ENCODE peak calls at places on chromosomes 2 and 18, in eight cellular contexts. E is B cell, K is AG09319, T is RWPE1, D is AG10803, G is HL-60, F is HCT116, I is IMR-90. B is an unnamed sample.

GRCh38 chr18:77733292-77733903 is 483.8 kb downstream of the GALR1 start:
- DNase-seq in E (no peak), K (no peak), T (no peak), D (no peak), G (no peak), F (no peak), I (no peak), B (no peak)

GRCh38 chr2:181389524-181389923 is 67.7 kb upstream of the ITGA4 start:
- DNase-seq in E (no peak), K (no peak), T (no peak), D (peak), G (no peak), F (no peak), I (no peak), B (no peak)

GRCh38 chr2:136255648-136256461 is 137.9 kb upstream of the CXCR4 start:
- DNase-seq in E (peak), K (no peak), T (no peak), D (no peak), G (peak), F (no peak), I (no peak), B (no peak)

GRCh38 chr2:222609391-222609790 is 46.5 kb downstream of the FARSB start:
- DNase-seq in E (no peak), K (no peak), T (no peak), D (peak), G (peak), F (no peak), I (peak), B (no peak)

GRCh38 chr2:129859141-129859540 is 120.3 kb upstream of the RAB6C start:
- DNase-seq in E (no peak), K (no peak), T (no peak), D (no peak), G (no peak), F (no peak), I (no peak), B (no peak)

GRCh38 chr2:163667064-163667887 is 68.5 kb downstream of the FIGN start:
- DNase-seq in E (no peak), K (peak), T (peak), D (peak), G (no peak), F (no peak), I (peak), B (no peak)

GRCh38 chr2:224178085-224178484 is 139.0 kb upstream of the SERPINE2 start:
- DNase-seq in E (no peak), K (no peak), T (peak), D (no peak), G (no peak), F (no peak), I (peak), B (no peak)

GRCh38 chr2:72864500-72864899 is 22.7 kb upstream of the SPR start:
- DNase-seq in E (no peak), K (no peak), T (peak), D (peak), G (no peak), F (no peak), I (peak), B (no peak)

GRCh38 chr18:51342815-51343214 is 145.3 kb upstream of the MEX3C start:
- DNase-seq in E (no peak), K (no peak), T (peak), D (no peak), G (no peak), F (no peak), I (peak), B (no peak)

DNA sequence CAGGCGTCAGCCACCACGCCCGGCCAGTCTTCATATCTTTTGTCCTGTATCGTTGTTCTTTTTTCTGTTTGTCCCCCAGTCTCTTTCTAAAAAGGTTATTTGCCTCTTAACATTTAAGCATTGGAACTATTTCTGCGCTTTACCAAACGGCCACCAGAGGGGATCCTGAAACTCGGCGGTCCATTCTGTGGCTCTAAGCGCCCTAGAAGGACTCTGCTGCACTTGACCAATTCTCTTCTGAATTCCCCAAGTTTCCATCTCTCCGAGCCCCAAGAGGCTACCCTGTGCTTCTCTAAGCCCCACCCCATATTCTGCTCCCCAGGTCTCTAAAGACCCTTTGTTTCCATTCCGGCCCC is 33.1 kb upstream of the REG3G start:
- DNase-seq in E (no peak), K (no peak), T (peak), D (no peak), G (peak), F (no peak), I (no peak), B (no peak)
- TF ChIP-seq CTCF in E (no peak), K (no peak), T (no peak), D (no peak), G (no peak), F (no peak), I (peak), B (peak)

GRCh38 chr18:5728566-5728965 is 166.8 kb downstream of the TMEM200C start:
- DNase-seq in E (no peak), K (no peak), T (no peak), D (no peak), G (no peak), F (no peak), I (no peak), B (no peak)
- TF ChIP-seq CTCF in E (no peak), K (no peak), T (no peak), D (no peak), G (no peak), F (no peak), I (no peak), B (no peak)

GRCh38 chr2:226116346-226116745 is 683.3 kb downstream of the IRS1 start:
- DNase-seq in E (no peak), K (no peak), T (no peak), D (no peak), G (no peak), F (no peak), I (no peak), B (no peak)

GRCh38 chr2:226115832-226116200 is 683.8 kb downstream of the IRS1 start:
- DNase-seq in E (no peak), K (no peak), T (no peak), D (no peak), G (no peak), F (no peak), I (no peak), B (no peak)

GRCh38 chr2:226115102-226115831 is 684.4 kb downstream of the IRS1 start:
- DNase-seq in E (no peak), K (peak), T (peak), D (peak), G (no peak), F (peak), I (peak), B (no peak)

GRCh38 chr2:226117506-226118065 is 682.0 kb downstream of the IRS1 start:
- DNase-seq in E (no peak), K (no peak), T (no peak), D (no peak), G (no peak), F (no peak), I (peak), B (no peak)

GRCh38 chr2:226114436-226114835 is 685.2 kb downstream of the IRS1 start:
- DNase-seq in E (no peak), K (no peak), T (no peak), D (no peak), G (no peak), F (peak), I (no peak), B (no peak)
- TF ChIP-seq CTCF in E (no peak), K (no peak), T (no peak), D (no peak), G (no peak), F (peak), I (no peak), B (no peak)

DNA sequence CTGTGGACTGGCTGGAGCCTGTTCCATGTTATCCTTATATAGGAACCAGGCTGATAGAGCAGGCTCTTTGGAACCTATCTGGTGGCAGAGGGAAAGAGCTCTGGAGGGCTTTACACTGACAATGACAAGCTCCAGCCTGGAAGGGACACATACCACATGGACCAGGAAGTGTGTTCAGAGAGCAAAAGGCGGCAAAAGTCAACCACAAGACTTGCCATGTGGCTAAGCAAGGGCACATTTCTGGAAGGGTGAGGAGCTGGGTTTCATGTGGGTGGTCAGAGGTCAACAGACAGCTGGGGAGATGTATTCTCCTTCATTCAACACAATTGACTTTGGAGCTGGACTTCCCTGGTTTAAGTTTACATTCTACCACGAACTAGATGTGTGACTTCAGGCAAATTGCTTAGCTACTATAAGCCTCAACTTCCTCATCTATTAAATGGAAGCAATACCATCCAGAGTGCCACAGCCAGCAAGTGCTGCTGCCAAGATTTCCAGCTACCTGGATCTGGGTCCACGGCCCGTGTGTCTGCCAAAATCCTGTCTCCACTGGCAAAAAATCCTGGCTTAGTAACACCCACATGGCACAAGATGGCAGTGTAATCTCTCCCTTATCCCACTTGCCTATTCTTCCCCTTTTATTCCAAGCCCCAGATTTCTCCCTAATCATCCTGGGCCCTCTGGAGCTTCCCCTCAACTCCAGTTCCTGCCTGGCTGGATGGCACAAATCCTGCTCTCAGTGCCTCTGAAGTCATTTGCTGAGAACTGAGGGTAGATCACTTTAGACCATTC is 325.3 kb downstream of the DYSF start:
- DNase-seq in E (no peak), K (no peak), T (no peak), D (no peak), G (no peak), F (no peak), I (no peak), B (no peak)
- TF ChIP-seq CTCF in E (no peak), K (no peak), T (no peak), D (peak), G (no peak), F (peak), I (no peak), B (peak)

DNA sequence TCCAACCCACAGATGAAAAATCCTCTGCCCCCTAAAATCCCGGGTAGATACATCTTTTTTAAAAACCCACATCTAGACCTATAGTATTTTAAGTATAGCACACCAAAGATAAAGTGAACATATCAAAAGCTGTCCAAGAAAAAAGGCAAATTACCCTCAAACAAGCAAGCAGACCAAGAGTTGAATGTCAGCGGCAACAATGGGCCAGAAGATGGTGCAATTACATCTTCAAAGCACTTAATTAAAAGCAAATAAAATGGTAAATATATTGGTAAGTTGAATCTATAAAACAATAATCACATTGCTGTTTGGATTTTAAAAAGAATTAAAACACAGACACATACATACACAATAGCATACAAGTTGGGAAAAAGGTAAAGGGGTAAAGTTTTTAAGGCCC is 98.5 kb downstream of the MYOM1 start:
- DNase-seq in E (no peak), K (no peak), T (no peak), D (no peak), G (no peak), F (no peak), I (no peak), B (no peak)
- TF ChIP-seq CTCF in E (no peak), K (no peak), T (no peak), D (peak), G (no peak), F (no peak), I (no peak), B (no peak)

DNA sequence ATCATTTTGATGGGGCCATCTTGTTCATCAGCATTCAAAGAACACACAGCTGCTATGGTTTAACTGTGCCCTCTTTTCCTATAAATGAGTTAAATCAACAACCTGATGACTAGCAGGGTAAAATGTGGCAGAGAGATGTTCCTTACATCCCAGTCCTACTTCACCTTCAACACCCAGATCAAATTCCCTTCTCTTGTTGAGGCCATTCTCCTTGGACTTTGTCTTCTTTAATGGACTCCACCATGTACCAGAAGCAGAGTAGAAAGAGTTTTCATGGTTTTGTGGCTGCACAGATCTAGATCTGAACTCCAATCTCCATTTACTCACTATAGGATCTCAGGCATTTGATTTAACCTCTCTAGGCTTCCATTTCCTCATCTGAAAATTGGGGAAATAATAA is 6.4 kb upstream of the UPP2 start:
- DNase-seq in E (no peak), K (no peak), T (no peak), D (no peak), G (no peak), F (no peak), I (no peak), B (no peak)
- TF ChIP-seq CTCF in E (no peak), K (no peak), T (no peak), D (no peak), G (no peak), F (no peak), I (no peak), B (no peak)

GRCh38 chr2:190585000-190585678 is 50.6 kb upstream of the NEMP2 start:
- DNase-seq in E (no peak), K (peak), T (no peak), D (peak), G (no peak), F (no peak), I (no peak), B (no peak)
- TF ChIP-seq CTCF in E (no peak), K (no peak), T (no peak), D (no peak), G (no peak), F (no peak), I (no peak), B (no peak)

GRCh38 chr2:40367652-40368051 is 84.2 kb downstream of the SLC8A1 start:
- DNase-seq in E (no peak), K (no peak), T (no peak), D (peak), G (no peak), F (no peak), I (peak), B (no peak)

GRCh38 chr2:40369619-40370397 is 82.1 kb downstream of the SLC8A1 start:
- DNase-seq in E (no peak), K (no peak), T (no peak), D (peak), G (no peak), F (no peak), I (peak), B (no peak)

GRCh38 chr2:40363631-40364030 is 88.3 kb downstream of the SLC8A1 start:
- DNase-seq in E (no peak), K (no peak), T (no peak), D (peak), G (no peak), F (no peak), I (peak), B (no peak)

GRCh38 chr2:40364143-40364903 is 87.6 kb downstream of the SLC8A1 start:
- DNase-seq in E (no peak), K (no peak), T (no peak), D (peak), G (no peak), F (no peak), I (peak), B (no peak)

GRCh38 chr2:40367032-40367431 is 84.9 kb downstream of the SLC8A1 start:
- DNase-seq in E (no peak), K (no peak), T (no peak), D (no peak), G (no peak), F (no peak), I (no peak), B (no peak)
- TF ChIP-seq CTCF in E (no peak), K (no peak), T (no peak), D (no peak), G (no peak), F (no peak), I (no peak), B (no peak)

GRCh38 chr2:190635781-190636180 is 13.1 kb upstream of the NAB1 start:
- DNase-seq in E (no peak), K (no peak), T (no peak), D (no peak), G (no peak), F (no peak), I (no peak), B (no peak)
- TF ChIP-seq CTCF in E (no peak), K (no peak), T (no peak), D (no peak), G (no peak), F (peak), I (no peak), B (peak)

GRCh38 chr2:63379438-63379837 is 208.8 kb downstream of the WDPCP start:
- DNase-seq in E (no peak), K (no peak), T (no peak), D (no peak), G (no peak), F (no peak), I (no peak), B (no peak)

GRCh38 chr2:63374341-63374740 is 213.9 kb downstream of the WDPCP start:
- DNase-seq in E (no peak), K (no peak), T (no peak), D (no peak), G (no peak), F (no peak), I (no peak), B (no peak)

GRCh38 chr2:63378589-63378988 is 209.7 kb downstream of the WDPCP start:
- DNase-seq in E (no peak), K (no peak), T (peak), D (no peak), G (no peak), F (no peak), I (no peak), B (no peak)
- TF ChIP-seq CTCF in E (no peak), K (no peak), T (no peak), D (no peak), G (no peak), F (no peak), I (no peak), B (no peak)